ENCODE peak calls at places on chromosomes 3 and 15, in four cellular contexts. One of them, this sample, is unnamed.

GRCh38 chr3:116019254-116019763 is 396.0 kb downstream of the GAP43 start:
- DNase-seq in Panc1: no peak
- DNase-seq in activated CD8-positive, alpha-beta memory T cell treated with anti-CD3 and anti-CD28 coated beads for 24 hours: no peak
- DNase-seq in stimulated activated CD4-positive, alpha-beta T cell treated with anti-CD3 and anti-CD28 coated beads, Interleukin-1b, Interleukin-23, amount 100 ng/mL, for 24 hours: no peak
- DNase-seq in this sample: no peak

GRCh38 chr3:12041476-12041875 is 37.3 kb downstream of the SYN2 start:
- DNase-seq in Panc1: no peak
- DNase-seq in activated CD8-positive, alpha-beta memory T cell treated with anti-CD3 and anti-CD28 coated beads for 24 hours: no peak
- DNase-seq in stimulated activated CD4-positive, alpha-beta T cell treated with anti-CD3 and anti-CD28 coated beads, Interleukin-1b, Interleukin-23, amount 100 ng/mL, for 24 hours: no peak
- DNase-seq in this sample: no peak

GRCh38 chr15:85625856-85626255 is 168.9 kb downstream of the KLHL25 start:
- DNase-seq in activated CD8-positive, alpha-beta memory T cell treated with anti-CD3 and anti-CD28 coated beads for 24 hours: no peak
- DNase-seq in Panc1: no peak
- DNase-seq in stimulated activated CD4-positive, alpha-beta T cell treated with anti-CD3 and anti-CD28 coated beads, Interleukin-1b, Interleukin-23, amount 100 ng/mL, for 24 hours: no peak
- DNase-seq in this sample: no peak

GRCh38 chr15:88873786-88874185 is 21.6 kb downstream of the HAPLN3 start:
- DNase-seq in Panc1: no peak
- DNase-seq in activated CD8-positive, alpha-beta memory T cell treated with anti-CD3 and anti-CD28 coated beads for 24 hours: no peak
- DNase-seq in stimulated activated CD4-positive, alpha-beta T cell treated with anti-CD3 and anti-CD28 coated beads, Interleukin-1b, Interleukin-23, amount 100 ng/mL, for 24 hours: no peak
- DNase-seq in this sample: no peak

GRCh38 chr3:25338158-25338725 is 89.8 kb upstream of the RARB start:
- DNase-seq in activated CD8-positive, alpha-beta memory T cell treated with anti-CD3 and anti-CD28 coated beads for 24 hours: no peak
- DNase-seq in stimulated activated CD4-positive, alpha-beta T cell treated with anti-CD3 and anti-CD28 coated beads, Interleukin-1b, Interleukin-23, amount 100 ng/mL, for 24 hours: no peak
- DNase-seq in Panc1: no peak
- DNase-seq in this sample: no peak

GRCh38 chr3:159899198-159899597 is 89.4 kb upstream of the IL12A start:
- DNase-seq in activated CD8-positive, alpha-beta memory T cell treated with anti-CD3 and anti-CD28 coated beads for 24 hours: no peak
- DNase-seq in stimulated activated CD4-positive, alpha-beta T cell treated with anti-CD3 and anti-CD28 coated beads, Interleukin-1b, Interleukin-23, amount 100 ng/mL, for 24 hours: no peak
- DNase-seq in Panc1: no peak
- DNase-seq in this sample: no peak

GRCh38 chr15:42728562-42728961 is 8.4 kb downstream of the CDAN1 start:
- DNase-seq in stimulated activated CD4-positive, alpha-beta T cell treated with anti-CD3 and anti-CD28 coated beads, Interleukin-1b, Interleukin-23, amount 100 ng/mL, for 24 hours: no peak
- DNase-seq in Panc1: no peak
- DNase-seq in activated CD8-positive, alpha-beta memory T cell treated with anti-CD3 and anti-CD28 coated beads for 24 hours: no peak
- DNase-seq in this sample: no peak

GRCh38 chr3:48090166-48090939 is 74.1 kb upstream of the MAP4 start:
- DNase-seq in activated CD8-positive, alpha-beta memory T cell treated with anti-CD3 and anti-CD28 coated beads for 24 hours: no peak
- DNase-seq in stimulated activated CD4-positive, alpha-beta T cell treated with anti-CD3 and anti-CD28 coated beads, Interleukin-1b, Interleukin-23, amount 100 ng/mL, for 24 hours: no peak
- DNase-seq in Panc1: no peak
- DNase-seq in this sample: no peak

GRCh38 chr3:54982807-54983206 is 54.9 kb upstream of the LRTM1 start:
- DNase-seq in stimulated activated CD4-positive, alpha-beta T cell treated with anti-CD3 and anti-CD28 coated beads, Interleukin-1b, Interleukin-23, amount 100 ng/mL, for 24 hours: no peak
- DNase-seq in Panc1: no peak
- DNase-seq in activated CD8-positive, alpha-beta memory T cell treated with anti-CD3 and anti-CD28 coated beads for 24 hours: no peak
- DNase-seq in this sample: no peak

GRCh38 chr3:792651-793050 is 300.2 kb upstream of the CNTN6 start:
- DNase-seq in activated CD8-positive, alpha-beta memory T cell treated with anti-CD3 and anti-CD28 coated beads for 24 hours: no peak
- DNase-seq in stimulated activated CD4-positive, alpha-beta T cell treated with anti-CD3 and anti-CD28 coated beads, Interleukin-1b, Interleukin-23, amount 100 ng/mL, for 24 hours: no peak
- DNase-seq in Panc1: no peak
- DNase-seq in this sample: no peak

This sample was measured in SK-N-MC.